ENCODE peak calls at places on chromosomes 6 and 20, in ten cellular contexts. J is KBM-7; N is psoas muscle; O is cardiac muscle cell; C is caudate nucleus; K is NCI-H774; A is stimulated activated CD4-positive, alpha-beta T cell treated with anti-CD3 and anti-CD28 coated beads, TNF-alpha, amount 100 ng/mL, for 24 hours; X is mesothelial cell of epicardium; M is stimulated activated naive CD4-positive, alpha-beta T cell; G is HepG2. Z is an unnamed sample.

GRCh38 chr20:24423794-24424307 is 45.6 kb upstream of the SYNDIG1 start:
- DNase-seq in J (no peak), N (no peak), O (no peak), C (no peak), K (no peak), A (no peak), X (no peak), M (no peak), G (no peak), Z (no peak)

GRCh38 chr6:117919775-117920492 is 12.9 kb downstream of the SLC35F1 start:
- DNase-seq in J (no peak), N (no peak), O (peak), C (no peak), K (no peak), A (no peak), X (no peak), M (no peak), G (no peak), Z (peak)

GRCh38 chr6:44452725-44453124 is 65.2 kb downstream of the CDC5L start:
- DNase-seq in J (no peak), N (no peak), O (no peak), C (no peak), K (no peak), A (no peak), X (no peak), M (no peak), G (peak), Z (no peak)

GRCh38 chr6:117352466-117353081 is 73.2 kb downstream of the ROS1 start:
- DNase-seq in J (peak), N (no peak), O (no peak), C (no peak), K (peak), A (no peak), X (no peak), M (no peak), G (peak), Z (no peak)

GRCh38 chr20:5886788-5887187 is 63.5 kb downstream of the TRMT6 start:
- DNase-seq in J (no peak), N (peak), O (no peak), C (no peak), K (no peak), A (no peak), X (no peak), M (no peak), G (no peak), Z (peak)

GRCh38 chr6:46290435-46290834 is 119.7 kb upstream of the ENPP5 start:
- DNase-seq in J (no peak), N (no peak), O (no peak), C (no peak), K (no peak), A (no peak), X (no peak), M (no peak), G (no peak), Z (no peak)

GRCh38 chr20:11786108-11786507 is 131.6 kb upstream of the BTBD3 start:
- DNase-seq in J (no peak), N (no peak), O (no peak), C (no peak), K (no peak), A (no peak), X (no peak), M (no peak), G (no peak), Z (no peak)

GRCh38 chr6:2434116-2434515 is 188.7 kb upstream of the GMDS start:
- DNase-seq in J (no peak), N (no peak), O (no peak), C (no peak), K (no peak), A (no peak), X (no peak), M (no peak), G (no peak), Z (no peak)

GRCh38 chr6:119661628-119662027 is 312.1 kb upstream of the MAN1A1 start:
- DNase-seq in J (no peak), N (no peak), O (no peak), C (no peak), K (no peak), A (no peak), X (no peak), M (no peak), G (no peak), Z (no peak)

GRCh38 chr6:79536969-79537747 is at the start of gene LCA5:
- DNase-seq in J (peak), N (peak), O (peak), C (peak), K (peak), A (peak), X (peak), M (peak), G (peak), Z (peak)

GRCh38 chr6:41878961-41879405 is 16.2 kb downstream of the USP49 start:
- DNase-seq in J (no peak), N (no peak), O (no peak), C (no peak), K (no peak), A (no peak), X (no peak), M (no peak), G (peak), Z (no peak)

GRCh38 chr20:2820084-2820895 is 4.1 kb downstream of the TMEM239 start:
- DNase-seq in J (no peak), N (no peak), O (no peak), C (no peak), K (no peak), A (no peak), X (no peak), M (no peak), G (no peak), Z (no peak)

GRCh38 chr6:35776364-35777215 is at the start of gene CLPSL2:
- DNase-seq in J (peak), N (no peak), O (peak), C (no peak), K (no peak), A (no peak), X (no peak), M (no peak), G (no peak), Z (peak)

GRCh38 chr20:31440012-31440659 is at the start of gene DEFB123:
- DNase-seq in J (no peak), N (no peak), O (no peak), C (no peak), K (no peak), A (peak), X (no peak), M (no peak), G (no peak), Z (no peak)

GRCh38 chr6:43202451-43202850 is 20.5 kb downstream of the CUL9 start:
- DNase-seq in J (no peak), N (no peak), O (no peak), C (no peak), K (no peak), A (no peak), X (no peak), M (no peak), G (no peak), Z (no peak)

GRCh38 chr6:105601541-105602174 is 198.8 kb upstream of the PREP start:
- DNase-seq in J (no peak), N (peak), O (no peak), C (no peak), K (no peak), A (peak), X (no peak), M (no peak), G (peak), Z (peak)

GRCh38 chr6:125974214-125974866 is 12.0 kb upstream of the TRMT11 start:
- DNase-seq in J (peak), N (no peak), O (peak), C (no peak), K (peak), A (no peak), X (no peak), M (peak), G (peak), Z (no peak)

GRCh38 chr6:142746524-142746923 is 198.5 kb downstream of the HIVEP2 start:
- DNase-seq in J (peak), N (no peak), O (peak), C (no peak), K (no peak), A (no peak), X (no peak), M (peak), G (peak), Z (peak)

GRCh38 chr6:7390218-7390878 is 740 bp downstream of the RIOK1 start:
- DNase-seq in J (no peak), N (no peak), O (no peak), C (no peak), K (no peak), A (no peak), X (no peak), M (no peak), G (no peak), Z (no peak)

GRCh38 chr6:137904822-137905617 is 38.0 kb downstream of the TNFAIP3 start:
- DNase-seq in J (no peak), N (no peak), O (no peak), C (no peak), K (no peak), A (peak), X (no peak), M (no peak), G (no peak), Z (no peak)

GRCh38 chr6:137989696-137990095 is 117.5 kb downstream of the PERP start:
- DNase-seq in J (no peak), N (no peak), O (no peak), C (no peak), K (no peak), A (no peak), X (no peak), M (no peak), G (no peak), Z (no peak)

GRCh38 chr6:134134654-134135053 is 82.2 kb upstream of the SLC2A12 start:
- DNase-seq in J (no peak), N (no peak), O (no peak), C (no peak), K (no peak), A (no peak), X (no peak), M (no peak), G (no peak), Z (no peak)

GRCh38 chr6:17820055-17820454 is 113.3 kb upstream of the NUP153 start:
- DNase-seq in J (no peak), N (no peak), O (peak), C (no peak), K (peak), A (no peak), X (no peak), M (no peak), G (peak), Z (no peak)

GRCh38 chr6:164346631-164347030 is 932.1 kb downstream of the QKI start:
- DNase-seq in J (no peak), N (no peak), O (no peak), C (no peak), K (no peak), A (no peak), X (no peak), M (no peak), G (no peak), Z (no peak)

GRCh38 chr6:14016930-14017625 is 92.3 kb downstream of the RNF182 start:
- DNase-seq in J (no peak), N (no peak), O (no peak), C (no peak), K (no peak), A (no peak), X (no peak), M (no peak), G (no peak), Z (no peak)

GRCh38 chr20:19975901-19976300 is 41.3 kb upstream of the NAA20 start:
- DNase-seq in J (no peak), N (peak), O (no peak), C (no peak), K (no peak), A (no peak), X (no peak), M (no peak), G (no peak), Z (no peak)

GRCh38 chr6:119119989-119120388 is 41.5 kb upstream of the FAM184A start:
- DNase-seq in J (no peak), N (no peak), O (no peak), C (no peak), K (no peak), A (no peak), X (no peak), M (no peak), G (no peak), Z (no peak)

GRCh38 chr6:84748331-84748730 is 16.1 kb downstream of the TBX18 start:
- DNase-seq in J (no peak), N (no peak), O (no peak), C (no peak), K (no peak), A (no peak), X (no peak), M (no peak), G (no peak), Z (no peak)

GRCh38 chr6:143884161-143884560 is 19.9 kb downstream of the ZC2HC1B start:
- DNase-seq in J (no peak), N (no peak), O (no peak), C (no peak), K (no peak), A (no peak), X (no peak), M (no peak), G (no peak), Z (no peak)

GRCh38 chr6:133079901-133080300 is 161.3 kb upstream of the EYA4 start:
- DNase-seq in J (no peak), N (no peak), O (no peak), C (no peak), K (no peak), A (no peak), X (no peak), M (no peak), G (no peak), Z (no peak)

Z was measured in left ventricle myocardium superior.